ENCODE peak calls at places on chromosomes 7 and 10, in seven cellular contexts. One of them, this sample, is unnamed.

GRCh38 chr10:61634711-61635110 is 28.0 kb upstream of the CABCOCO1 start:
- DNase-seq in K562: no peak
- DNase-seq in suprapubic skin: no peak
- DNase-seq in heart left ventricle: no peak
- DNase-seq in prostate gland: no peak
- DNase-seq in right lobe of liver: no peak
- DNase-seq in thyroid gland: no peak
- DNase-seq in this sample: no peak

GRCh38 chr7:36526720-36527548 is 137.3 kb downstream of the ANLN start:
- DNase-seq in prostate gland: no peak
- DNase-seq in K562: peak; percentile 58
- DNase-seq in right lobe of liver: no peak
- DNase-seq in suprapubic skin: no peak
- DNase-seq in thyroid gland: no peak
- DNase-seq in heart left ventricle: no peak
- DNase-seq in this sample: no peak

GRCh38 chr10:59047957-59048618 is 128.4 kb upstream of the PHYHIPL start:
- DNase-seq in heart left ventricle: no peak
- DNase-seq in suprapubic skin: no peak
- DNase-seq in right lobe of liver: no peak
- DNase-seq in thyroid gland: no peak
- DNase-seq in K562: no peak
- DNase-seq in prostate gland: no peak
- DNase-seq in this sample: no peak

GRCh38 chr10:29157321-29157720 is 131.5 kb upstream of the LYZL1 start:
- DNase-seq in right lobe of liver: no peak
- DNase-seq in K562: no peak
- DNase-seq in thyroid gland: no peak
- DNase-seq in heart left ventricle: no peak
- DNase-seq in prostate gland: no peak
- DNase-seq in suprapubic skin: no peak
- DNase-seq in this sample: no peak

GRCh38 chr7:152366662-152367061 is 69.1 kb downstream of the KMT2C start:
- DNase-seq in prostate gland: no peak
- DNase-seq in right lobe of liver: no peak
- DNase-seq in suprapubic skin: no peak
- DNase-seq in heart left ventricle: peak; percentile 58
- DNase-seq in K562: no peak
- DNase-seq in thyroid gland: peak; percentile 7
- DNase-seq in this sample: no peak

GRCh38 chr7:415646-416525 is 103.8 kb downstream of the PDGFA start:
- DNase-seq in suprapubic skin: peak; percentile 53
- DNase-seq in thyroid gland: no peak
- DNase-seq in K562: no peak
- DNase-seq in right lobe of liver: peak; percentile 16
- DNase-seq in heart left ventricle: no peak
- DNase-seq in prostate gland: no peak
- DNase-seq in this sample: no peak

GRCh38 chr7:69751026-69751425 is 152.8 kb downstream of the AUTS2 start:
- DNase-seq in suprapubic skin: no peak
- DNase-seq in K562: no peak
- DNase-seq in prostate gland: no peak
- DNase-seq in right lobe of liver: no peak
- DNase-seq in heart left ventricle: no peak
- DNase-seq in thyroid gland: no peak
- DNase-seq in this sample: no peak

GRCh38 chr7:112081778-112082177 is 124.4 kb downstream of the DOCK4 start:
- DNase-seq in heart left ventricle: no peak
- DNase-seq in K562: no peak
- DNase-seq in right lobe of liver: no peak
- DNase-seq in suprapubic skin: no peak
- DNase-seq in prostate gland: no peak
- DNase-seq in thyroid gland: no peak
- DNase-seq in this sample: no peak

GRCh38 chr10:103367782-103368518 is at the start of gene TAF5:
- DNase-seq in suprapubic skin: peak; percentile 93
- DNase-seq in right lobe of liver: peak; percentile 92
- DNase-seq in heart left ventricle: peak; percentile 94
- DNase-seq in K562: peak; percentile 88
- DNase-seq in prostate gland: peak; percentile 92
- DNase-seq in thyroid gland: peak; percentile 92
- DNase-seq in this sample: peak; percentile 97

GRCh38 chr10:24397662-24398061 is 188.7 kb downstream of the KIAA1217 start:
- DNase-seq in suprapubic skin: no peak
- DNase-seq in prostate gland: no peak
- DNase-seq in thyroid gland: no peak
- DNase-seq in K562: no peak
- DNase-seq in right lobe of liver: no peak
- DNase-seq in heart left ventricle: no peak
- DNase-seq in this sample: no peak

GRCh38 chr10:3757638-3758490 is 27.1 kb downstream of the KLF6 start:
- DNase-seq in right lobe of liver: no peak
- DNase-seq in thyroid gland: no peak
- DNase-seq in suprapubic skin: no peak
- DNase-seq in K562: no peak
- DNase-seq in heart left ventricle: no peak
- DNase-seq in prostate gland: no peak
- DNase-seq in this sample: peak; percentile 84

GRCh38 chr7:38660427-38661099 is 29.4 kb upstream of the AMPH start:
- DNase-seq in prostate gland: no peak
- DNase-seq in suprapubic skin: no peak
- DNase-seq in heart left ventricle: peak; percentile 27
- DNase-seq in thyroid gland: no peak
- DNase-seq in right lobe of liver: no peak
- DNase-seq in K562: peak; percentile 48
- DNase-seq in this sample: no peak

GRCh38 chr7:40382145-40382544 is 247.3 kb downstream of the SUGCT start:
- DNase-seq in thyroid gland: no peak
- DNase-seq in K562: no peak
- DNase-seq in right lobe of liver: no peak
- DNase-seq in suprapubic skin: no peak
- DNase-seq in prostate gland: no peak
- DNase-seq in heart left ventricle: no peak
- DNase-seq in this sample: no peak

GRCh38 chr10:73923935-73924598 is 13.1 kb downstream of the PLAU start:
- DNase-seq in suprapubic skin: no peak
- DNase-seq in thyroid gland: no peak
- DNase-seq in K562: no peak
- DNase-seq in heart left ventricle: no peak
- DNase-seq in prostate gland: no peak
- DNase-seq in right lobe of liver: no peak
- DNase-seq in this sample: no peak

GRCh38 chr7:34747842-34748241 is 89.8 kb downstream of the NPSR1 start:
- DNase-seq in thyroid gland: no peak
- DNase-seq in prostate gland: peak; percentile 9
- DNase-seq in K562: no peak
- DNase-seq in suprapubic skin: no peak
- DNase-seq in heart left ventricle: no peak
- DNase-seq in right lobe of liver: no peak
- DNase-seq in this sample: no peak

GRCh38 chr10:110305767-110306451 is 1.2 kb upstream of the SMNDC1 start:
- DNase-seq in K562: peak; percentile 47
- DNase-seq in suprapubic skin: no peak
- DNase-seq in heart left ventricle: no peak
- DNase-seq in prostate gland: peak; percentile 38
- DNase-seq in thyroid gland: peak; percentile 30
- DNase-seq in right lobe of liver: no peak
- DNase-seq in this sample: no peak
- H3K4me3 ChIP-seq in K562: peak overlapping the region; percentile 21
- H3K4me3 ChIP-seq in suprapubic skin: peak overlapping the region; percentile 97
- H3K4me3 ChIP-seq in heart left ventricle: peak overlapping the region; percentile 88
- H3K4me3 ChIP-seq in prostate gland: no peak overlapping the region
- H3K4me3 ChIP-seq in thyroid gland: no peak overlapping the region
- H3K4me3 ChIP-seq in right lobe of liver: no peak overlapping the region
- H3K4me3 ChIP-seq in this sample: no peak overlapping the region

GRCh38 chr7:140267381-140268226 is 90.8 kb upstream of the KDM7A start:
- DNase-seq in prostate gland: no peak
- DNase-seq in thyroid gland: no peak
- DNase-seq in K562: peak; percentile 96
- DNase-seq in suprapubic skin: no peak
- DNase-seq in heart left ventricle: no peak
- DNase-seq in right lobe of liver: no peak
- DNase-seq in this sample: no peak

GRCh38 chr7:140276001-140276400 is 99.2 kb upstream of the KDM7A start:
- DNase-seq in thyroid gland: no peak
- DNase-seq in right lobe of liver: no peak
- DNase-seq in heart left ventricle: no peak
- DNase-seq in suprapubic skin: no peak
- DNase-seq in K562: no peak
- DNase-seq in prostate gland: no peak
- DNase-seq in this sample: no peak

GRCh38 chr7:140275069-140275961 is 98.5 kb upstream of the KDM7A start:
- DNase-seq in thyroid gland: no peak
- DNase-seq in heart left ventricle: no peak
- DNase-seq in suprapubic skin: peak; percentile 61
- DNase-seq in K562: peak; percentile 81
- DNase-seq in prostate gland: no peak
- DNase-seq in right lobe of liver: no peak
- DNase-seq in this sample: no peak

GRCh38 chr7:140269004-140269638 is 92.3 kb upstream of the KDM7A start:
- DNase-seq in thyroid gland: no peak
- DNase-seq in suprapubic skin: no peak
- DNase-seq in heart left ventricle: no peak
- DNase-seq in right lobe of liver: no peak
- DNase-seq in K562: no peak
- DNase-seq in prostate gland: no peak
- DNase-seq in this sample: no peak

GRCh38 chr7:140273417-140273816 is 96.6 kb upstream of the KDM7A start:
- DNase-seq in K562: no peak
- DNase-seq in heart left ventricle: no peak
- DNase-seq in prostate gland: no peak
- DNase-seq in right lobe of liver: no peak
- DNase-seq in thyroid gland: no peak
- DNase-seq in suprapubic skin: no peak
- DNase-seq in this sample: no peak
- TF ChIP-seq POLR2A in K562: no peak
- TF ChIP-seq POLR2A in heart left ventricle: no peak
- TF ChIP-seq POLR2A in prostate gland: no peak
- TF ChIP-seq POLR2A in right lobe of liver: no peak
- TF ChIP-seq POLR2A in thyroid gland: no peak
- TF ChIP-seq POLR2A in suprapubic skin: no peak
- TF ChIP-seq POLR2A in this sample: no peak

DNA sequence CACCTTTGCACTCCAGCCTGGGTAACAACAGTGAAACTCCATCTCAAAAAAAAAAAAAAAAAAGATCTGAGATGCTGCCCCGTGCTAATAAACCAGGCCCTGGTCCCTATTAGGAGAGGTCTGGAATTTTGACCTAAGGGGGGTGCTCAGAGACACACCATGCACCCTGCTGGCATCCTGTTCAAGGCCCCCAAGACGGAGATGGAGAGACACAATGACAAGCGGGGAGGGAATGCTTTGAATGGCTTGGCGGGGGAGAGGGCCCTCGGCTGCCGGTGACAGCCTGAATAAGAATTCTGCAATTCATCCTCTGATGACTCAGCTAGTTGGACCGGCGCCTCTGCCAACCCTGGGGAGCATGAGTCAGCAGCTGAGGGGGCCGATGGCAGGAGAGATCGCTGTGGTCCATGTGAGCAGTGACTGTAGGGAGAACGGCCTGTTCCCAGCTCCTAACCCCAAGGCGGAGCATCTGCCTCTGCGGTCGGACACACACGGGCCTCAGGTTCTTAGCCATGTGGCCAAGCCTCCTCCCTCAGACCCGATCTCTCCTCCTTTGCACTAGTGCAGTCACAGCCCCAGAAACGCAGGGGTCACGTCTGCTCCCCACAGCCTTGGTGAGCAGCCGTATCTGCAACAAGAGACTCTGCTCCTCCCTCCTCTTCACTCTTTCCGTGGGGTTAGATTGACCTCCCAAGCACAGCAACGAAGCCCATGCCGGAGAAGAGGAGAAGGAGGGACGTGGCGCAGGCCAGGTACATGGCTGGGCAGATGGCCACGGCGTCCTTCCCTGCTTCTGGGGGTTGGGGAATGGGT is 14.9 kb downstream of the TRIM56 start:
- DNase-seq in thyroid gland: peak; percentile 97
- DNase-seq in heart left ventricle: peak; percentile 92
- DNase-seq in suprapubic skin: peak; percentile 97
- DNase-seq in prostate gland: peak; percentile 75
- DNase-seq in right lobe of liver: peak; percentile 91
- DNase-seq in K562: peak; percentile 96
- DNase-seq in this sample: peak; percentile 99
- H3K4me3 ChIP-seq in thyroid gland: no peak overlapping the region
- H3K4me3 ChIP-seq in heart left ventricle: no peak overlapping the region
- H3K4me3 ChIP-seq in suprapubic skin: no peak overlapping the region
- H3K4me3 ChIP-seq in prostate gland: no peak overlapping the region
- H3K4me3 ChIP-seq in right lobe of liver: no peak overlapping the region
- H3K4me3 ChIP-seq in K562: no peak overlapping the region
- H3K4me3 ChIP-seq in this sample: no peak overlapping the region

DNA sequence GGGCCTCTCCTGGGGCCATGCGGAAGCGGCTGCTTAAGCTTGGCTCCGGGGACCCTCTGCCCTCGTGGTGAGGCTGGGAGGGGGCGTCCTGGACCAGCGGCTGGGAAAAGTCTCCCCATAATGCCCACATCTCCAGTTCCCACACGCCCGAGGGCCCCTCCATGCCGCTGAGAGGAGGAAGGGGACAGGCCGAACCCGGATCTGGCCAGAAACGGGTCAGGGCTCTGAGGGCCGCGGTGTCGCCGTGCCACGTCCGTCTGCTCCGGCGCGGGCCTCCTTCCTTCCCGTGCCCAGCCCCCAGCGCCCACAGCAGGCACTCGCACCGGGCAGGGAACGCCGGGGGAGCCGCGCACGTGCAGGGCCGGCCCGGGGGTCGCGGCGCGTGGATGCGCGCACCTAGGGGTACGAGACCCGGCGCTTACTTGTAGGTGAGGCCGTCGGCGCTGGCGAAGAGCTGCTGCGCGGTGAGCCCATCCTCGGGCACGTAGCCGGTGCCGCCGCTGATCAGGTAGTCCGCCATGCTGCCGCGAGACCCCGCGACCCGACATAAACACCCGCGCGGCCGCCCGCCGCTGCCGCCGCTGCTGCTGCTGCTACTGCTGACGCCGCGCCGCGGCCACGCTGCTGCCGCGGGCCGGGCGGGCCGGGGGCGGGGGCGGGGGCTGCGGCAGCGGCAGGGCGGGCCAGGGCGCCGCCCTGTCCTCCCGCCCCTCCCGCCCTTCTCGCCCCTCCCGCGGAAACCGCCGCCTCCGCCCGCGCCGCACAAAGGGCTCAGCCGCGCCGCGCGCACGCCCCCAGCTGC is 4.2 kb downstream of the IMPDH1 start:
- DNase-seq in prostate gland: no peak
- DNase-seq in right lobe of liver: peak; percentile 56
- DNase-seq in suprapubic skin: no peak
- DNase-seq in heart left ventricle: peak; percentile 67
- DNase-seq in K562: peak; percentile 98
- DNase-seq in thyroid gland: peak; percentile 37
- DNase-seq in this sample: peak; percentile 85
- TF ChIP-seq POLR2A in prostate gland: no peak
- TF ChIP-seq POLR2A in right lobe of liver: no peak
- TF ChIP-seq POLR2A in suprapubic skin: no peak
- TF ChIP-seq POLR2A in heart left ventricle: no peak
- TF ChIP-seq POLR2A in K562: no peak
- TF ChIP-seq POLR2A in thyroid gland: peak; percentile 18
- TF ChIP-seq POLR2A in this sample: no peak

This sample was measured in lower leg skin.